ENCODE peak calls at places on chromosomes 11 and 22, in four cellular contexts. R is NCI-H1417, M is midbrain, C is EH. H is an unnamed sample.

GRCh38 chr11:18527512-18527911 is 770 bp upstream of the TSG101 start:
- DNase-seq in R (no peak), M (no peak), C (peak), H (no peak)

GRCh38 chr11:77151804-77152513 is 23.9 kb downstream of the MYO7A start:
- DNase-seq in R (no peak), M (no peak), C (no peak), H (peak)

GRCh38 chr22:49838771-49839717 is 11.4 kb upstream of the BRD1 start:
- DNase-seq in R (no peak), M (no peak), C (no peak), H (no peak)

GRCh38 chr11:30488304-30488998 is 97.7 kb downstream of the MPPED2 start:
- DNase-seq in R (peak), M (no peak), C (peak), H (no peak)

GRCh38 chr22:46007003-46007847 is 30.3 kb upstream of the WNT7B start:
- DNase-seq in R (no peak), M (no peak), C (peak), H (peak)

GRCh38 chr11:1508986-1509385 is 22.4 kb upstream of the MOB2 start:
- DNase-seq in R (no peak), M (no peak), C (no peak), H (no peak)

GRCh38 chr22:32546480-32546879 is 71.9 kb downstream of the FBXO7 start:
- DNase-seq in R (no peak), M (no peak), C (peak), H (no peak)

GRCh38 chr11:70885721-70886305 is 366.6 kb downstream of the SHANK2 start:
- DNase-seq in R (peak), M (no peak), C (no peak), H (no peak)

GRCh38 chr11:78195917-78196545 is 7.3 kb downstream of the USP35 start:
- DNase-seq in R (no peak), M (no peak), C (no peak), H (no peak)

GRCh38 chr22:41713004-41713403 is 13.7 kb downstream of the MEI1 start:
- DNase-seq in R (no peak), M (no peak), C (no peak), H (no peak)

GRCh38 chr11:107821199-107821926 is 37.2 kb downstream of the SLC35F2 start:
- DNase-seq in R (no peak), M (no peak), C (peak), H (no peak)

GRCh38 chr11:132030896-132031295 is 660.5 kb downstream of the NTM start:
- DNase-seq in R (no peak), M (no peak), C (no peak), H (no peak)

GRCh38 chr22:36471341-36471821 is 10.1 kb downstream of the TXN2 start:
- DNase-seq in R (no peak), M (no peak), C (peak), H (no peak)

GRCh38 chr11:59188954-59189353 is 17.0 kb downstream of the DTX4 start:
- DNase-seq in R (no peak), M (no peak), C (peak), H (no peak)

GRCh38 chr11:17601206-17602075 is 54.4 kb downstream of the OTOG start:
- DNase-seq in R (peak), M (no peak), C (peak), H (no peak)

GRCh38 chr11:92424281-92424680 is 199.7 kb downstream of the FAT3 start:
- DNase-seq in R (no peak), M (no peak), C (peak), H (no peak)

GRCh38 chr22:49373289-49373666 is 454.4 kb downstream of the BRD1 start:
- DNase-seq in R (no peak), M (no peak), C (no peak), H (no peak)

GRCh38 chr11:16312242-16312641 is 44.1 kb downstream of the SOX6 start:
- DNase-seq in R (peak), M (no peak), C (no peak), H (no peak)

GRCh38 chr11:100515087-100515486 is 172.0 kb upstream of the ARHGAP42 start:
- DNase-seq in R (no peak), M (no peak), C (peak), H (no peak)

GRCh38 chr11:3139481-3140290 is 25.4 kb downstream of the OSBPL5 start:
- DNase-seq in R (no peak), M (no peak), C (no peak), H (no peak)

H was measured in cerebellum.